ENCODE peak calls at places on chromosomes 4 and X, in ten cellular contexts. Y, S, X, T, H, U, J, M, Q and K are unnamed samples.

GRCh38 chr4:6011686-6012085 is 6.5 kb downstream of the C4orf50 start:
- DNase-seq in Y (peak; percentile 59), S (no peak), X (no peak), T (no peak), H (no peak), U (no peak), J (no peak), M (peak; percentile 49), Q (no peak), K (no peak)

GRCh38 chrX:17007134-17007768 is 60.8 kb downstream of the REPS2 start:
- DNase-seq in Y (peak; percentile 68), S (no peak), X (no peak), T (no peak), H (peak; percentile 41), U (no peak), J (peak; percentile 34), M (no peak), Q (peak; percentile 44), K (no peak)

GRCh38 chrX:27162496-27162895 is 300.6 kb downstream of the PPP4R3C start:
- DNase-seq in Y (no peak), S (no peak), X (no peak), T (no peak), H (no peak), U (no peak), J (no peak), M (no peak), Q (no peak), K (no peak)

GRCh38 chr4:52714597-52715254 is 36.5 kb downstream of the ERVMER34-1 start:
- DNase-seq in Y (no peak), S (no peak), X (no peak), T (no peak), H (no peak), U (no peak), J (no peak), M (no peak), Q (no peak), K (no peak)

GRCh38 chr4:152360045-152360410 is 175.9 kb downstream of the FBXW7 start:
- DNase-seq in Y (no peak), S (no peak), X (no peak), T (peak; percentile 7), H (no peak), U (peak; percentile 47), J (no peak), M (no peak), Q (no peak), K (no peak)

GRCh38 chr4:101367201-101367600 is 19.9 kb upstream of the PPP3CA start:
- DNase-seq in Y (no peak), S (peak; percentile 87), X (peak; percentile 74), T (peak; percentile 80), H (no peak), U (peak; percentile 93), J (no peak), M (no peak), Q (no peak), K (no peak)

GRCh38 chrX:19682712-19683331 is 167.5 kb upstream of the MAP3K15 start:
- DNase-seq in Y (peak; percentile 67), S (no peak), X (no peak), T (peak; percentile 69), H (peak; percentile 32), U (peak; percentile 94), J (peak; percentile 23), M (peak; percentile 5), Q (peak; percentile 53), K (no peak)

GRCh38 chrX:38293741-38294140 is 33.6 kb downstream of the RPGR start:
- DNase-seq in Y (no peak), S (no peak), X (no peak), T (no peak), H (no peak), U (no peak), J (no peak), M (no peak), Q (peak; percentile 5), K (no peak)

GRCh38 chr4:47195706-47196105 is 164.3 kb downstream of the GABRB1 start:
- DNase-seq in Y (no peak), S (no peak), X (no peak), T (no peak), H (no peak), U (peak; percentile 26), J (no peak), M (no peak), Q (no peak), K (no peak)

GRCh38 chrX:1387141-1387776 is 4.7 kb downstream of the SLC25A6 start:
- DNase-seq in Y (peak; percentile 49), S (no peak), X (no peak), T (no peak), H (no peak), U (no peak), J (no peak), M (no peak), Q (no peak), K (no peak)

GRCh38 chr4:2715426-2715825 is 40.7 kb downstream of the TNIP2 start:
- DNase-seq in Y (no peak), S (no peak), X (no peak), T (no peak), H (no peak), U (no peak), J (no peak), M (no peak), Q (no peak), K (no peak)

GRCh38 chr4:2713337-2713736 is 42.8 kb downstream of the TNIP2 start:
- DNase-seq in Y (no peak), S (no peak), X (no peak), T (no peak), H (no peak), U (no peak), J (no peak), M (no peak), Q (no peak), K (no peak)

GRCh38 chr4:2714071-2714770 is 41.9 kb downstream of the TNIP2 start:
- DNase-seq in Y (no peak), S (no peak), X (no peak), T (no peak), H (no peak), U (peak; percentile 71), J (no peak), M (no peak), Q (no peak), K (no peak)

GRCh38 chr4:2714918-2715317 is 41.2 kb downstream of the TNIP2 start:
- DNase-seq in Y (no peak), S (no peak), X (no peak), T (no peak), H (no peak), U (no peak), J (no peak), M (no peak), Q (no peak), K (no peak)

DNA sequence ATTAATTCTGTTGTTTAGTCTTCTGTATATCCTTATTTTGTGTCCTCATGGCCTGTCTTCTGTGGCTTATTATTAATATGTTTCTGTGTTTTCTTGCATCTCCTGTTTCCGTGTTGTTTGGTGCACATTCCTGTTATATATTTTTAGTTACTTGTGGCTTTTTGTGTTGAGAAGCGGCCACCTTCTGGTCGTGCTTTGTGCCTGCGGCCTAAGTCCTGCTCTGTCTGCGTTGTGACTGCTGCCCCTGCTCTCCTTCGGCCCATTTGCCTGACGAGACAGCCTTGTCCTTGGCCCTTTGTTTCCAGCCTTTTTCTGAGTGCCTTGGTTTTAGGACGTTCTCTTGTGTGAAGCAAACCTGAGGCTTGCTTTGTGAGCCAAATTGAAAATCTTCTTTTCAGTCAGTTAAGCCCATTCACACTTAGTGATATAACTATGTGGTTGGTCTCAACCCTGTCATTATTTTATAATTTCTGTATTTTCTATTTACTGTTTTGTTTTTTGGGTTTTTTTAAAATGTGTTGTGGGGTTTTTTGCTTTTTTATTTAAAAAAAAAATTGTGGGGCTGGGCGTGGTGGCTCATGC is 43.8 kb downstream of the TNIP2 start:
- DNase-seq in Y (peak; percentile 75), S (no peak), X (no peak), T (no peak), H (peak; percentile 33), U (no peak), J (no peak), M (no peak), Q (peak; percentile 71), K (no peak)
- TF ChIP-seq CTCF in Y (peak; percentile 75), S (no peak), X (no peak), T (peak; percentile 39), H (peak; percentile 38), U (no peak), J (no peak), M (no peak), Q (peak; percentile 52), K (peak; percentile 48)

GRCh38 chr4:159250751-159251325 is 148.0 kb downstream of the RAPGEF2 start:
- DNase-seq in Y (no peak), S (no peak), X (no peak), T (no peak), H (no peak), U (no peak), J (no peak), M (no peak), Q (no peak), K (no peak)

GRCh38 chr4:159252491-159252890 is 149.6 kb downstream of the RAPGEF2 start:
- DNase-seq in Y (no peak), S (no peak), X (no peak), T (no peak), H (no peak), U (no peak), J (no peak), M (no peak), Q (no peak), K (no peak)

GRCh38 chr4:159258889-159259560 is 156.1 kb downstream of the RAPGEF2 start:
- DNase-seq in Y (no peak), S (no peak), X (no peak), T (no peak), H (no peak), U (no peak), J (no peak), M (no peak), Q (no peak), K (no peak)

DNA sequence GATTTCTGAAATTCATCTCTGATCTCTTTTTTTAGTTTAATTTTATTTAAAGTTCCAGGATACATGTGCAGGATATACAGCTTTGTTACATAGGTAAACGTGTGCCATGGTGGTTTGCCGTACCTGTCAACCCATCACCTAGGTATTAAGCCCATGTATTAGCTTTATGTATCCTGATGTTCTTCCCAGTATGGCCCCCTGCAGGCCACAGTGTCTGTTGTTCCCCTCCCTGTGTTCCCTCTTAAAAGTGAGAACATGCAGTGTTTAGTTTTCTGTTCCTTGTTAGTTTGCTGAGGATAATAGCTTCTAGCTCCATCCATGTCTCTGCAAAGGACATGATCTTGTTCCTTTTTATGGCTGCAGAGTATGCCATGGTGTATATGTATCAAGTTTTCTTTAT is 153.2 kb downstream of the RAPGEF2 start:
- DNase-seq in Y (no peak), S (no peak), X (no peak), T (no peak), H (no peak), U (no peak), J (no peak), M (no peak), Q (peak; percentile 24), K (no peak)
- TF ChIP-seq CTCF in Y (peak; percentile 53), S (no peak), X (no peak), T (peak; percentile 15), H (no peak), U (no peak), J (no peak), M (no peak), Q (peak; percentile 40), K (no peak)

GRCh38 chrX:323721-324628 is 5.4 kb upstream of the GTPBP6 start:
- DNase-seq in Y (peak; percentile 88), S (peak; percentile 94), X (no peak), T (no peak), H (peak; percentile 83), U (peak; percentile 58), J (no peak), M (no peak), Q (peak; percentile 89), K (no peak)
- TF ChIP-seq CTCF in Y (peak; percentile 56), S (no peak), X (no peak), T (peak; percentile 50), H (peak; percentile 36), U (no peak), J (no peak), M (no peak), Q (peak; percentile 46), K (peak; percentile 48)

GRCh38 chr4:77075869-77076801 is at the start of gene CCNI:
- DNase-seq in Y (peak; percentile 99), S (peak; percentile 94), X (peak; percentile 94), T (peak; percentile 91), H (peak; percentile 99), U (peak; percentile 97), J (peak; percentile 91), M (peak; percentile 94), Q (peak; percentile 97), K (peak; percentile 99)
- TF ChIP-seq CTCF in Y (no peak), S (no peak), X (no peak), T (no peak), H (no peak), U (no peak), J (no peak), M (no peak), Q (no peak), K (no peak)